ENCODE peak calls at places on chromosome 21, in nine cellular contexts. D is M059J; O is activated naive CD8-positive, alpha-beta T cell treated with anti-CD3 and anti-CD28 coated beads, Interleukin-2, amount 50 U/mL, for 24 hours; A is HEK293T; E is endothelial cell; B is aorta; G is Right ventricle myocardium superior; X is GM12865; Z is NCI-H69. N is an unnamed sample.

GRCh38 chr21:31372176-31372765 is 28.2 kb upstream of the TIAM1 start:
- DNase-seq in O (no peak), X (no peak), G (no peak), B (no peak), D (peak; percentile 42), A (no peak), E (no peak), Z (no peak), N (no peak)

GRCh38 chr21:29718081-29718815 is 221.5 kb downstream of the GRIK1 start:
- DNase-seq in E (no peak), D (peak; percentile 7), A (no peak), O (no peak), B (no peak), Z (no peak), X (no peak), G (no peak), N (no peak)

GRCh38 chr21:45153358-45154318 is 79.3 kb downstream of the ADARB1 start:
- DNase-seq in G (no peak), E (no peak), A (no peak), X (no peak), O (no peak), Z (no peak), D (no peak), B (peak; percentile 36), N (no peak)

GRCh38 chr21:15080504-15080903 is 15.7 kb upstream of the NRIP1 start:
- DNase-seq in B (no peak), G (no peak), O (no peak), X (no peak), A (no peak), D (no peak), Z (no peak), E (no peak), N (no peak)

GRCh38 chr21:44383216-44383615 is 29.8 kb downstream of the TRPM2 start:
- DNase-seq in X (no peak), A (no peak), B (peak; percentile 30), D (no peak), O (no peak), G (no peak), E (no peak), Z (no peak), N (no peak)

GRCh38 chr21:25639922-25640670 is 1.0 kb downstream of the JAM2 start:
- DNase-seq in G (peak; percentile 50), O (peak; percentile 20), X (peak; percentile 16), A (peak; percentile 56), Z (peak; percentile 65), D (peak; percentile 24), B (peak; percentile 50), E (peak; percentile 39), N (peak; percentile 38)

GRCh38 chr21:37208056-37208705 is 59.0 kb downstream of the VPS26C start:
- DNase-seq in X (peak; percentile 91), A (no peak), B (peak; percentile 92), G (peak; percentile 89), D (peak; percentile 53), E (no peak), Z (no peak), O (peak; percentile 50), N (peak; percentile 79)

GRCh38 chr21:35273331-35273730 is 224.2 kb upstream of the RUNX1 start:
- DNase-seq in A (no peak), O (no peak), E (no peak), G (no peak), Z (peak; percentile 32), X (no peak), D (no peak), B (no peak), N (no peak)

GRCh38 chr21:38266732-38267131 is 9.9 kb downstream of the KCNJ15 start:
- DNase-seq in G (no peak), B (no peak), A (no peak), E (no peak), D (peak; percentile 76), Z (no peak), X (no peak), O (no peak), N (no peak)

GRCh38 chr21:33198346-33199135 is 31.2 kb upstream of the IFNAR2 start:
- DNase-seq in X (no peak), O (no peak), B (peak; percentile 79), A (no peak), Z (no peak), D (peak; percentile 61), E (no peak), G (peak; percentile 75), N (peak; percentile 58)

GRCh38 chr21:41895643-41896493 is 16.7 kb upstream of the PRDM15 start:
- DNase-seq in B (no peak), A (no peak), O (peak; percentile 43), G (no peak), X (peak; percentile 48), Z (no peak), D (no peak), E (no peak), N (no peak)

GRCh38 chr21:33238565-33239255 is 9.0 kb downstream of the IFNAR2 start:
- DNase-seq in X (peak; percentile 89), O (no peak), Z (no peak), B (no peak), A (no peak), E (no peak), D (peak; percentile 61), G (no peak), N (no peak)

GRCh38 chr21:41425954-41426655 is at the start of gene MX1:
- DNase-seq in E (peak; percentile 24), X (peak; percentile 97), B (peak; percentile 83), G (peak; percentile 90), Z (peak; percentile 26), O (peak; percentile 82), A (no peak), D (peak; percentile 91), N (peak; percentile 81)

GRCh38 chr21:35627462-35627861 is 432.9 kb downstream of the SETD4 start:
- DNase-seq in D (no peak), B (no peak), O (no peak), G (no peak), X (no peak), E (no peak), A (no peak), Z (no peak), N (no peak)

GRCh38 chr21:28938726-28939125 is 54.0 kb downstream of the LTN1 start:
- DNase-seq in E (no peak), G (no peak), X (no peak), A (no peak), B (no peak), D (no peak), Z (no peak), O (no peak), N (no peak)

GRCh38 chr21:46555678-46556077 is 49.2 kb downstream of the S100B start:
- DNase-seq in Z (no peak), X (no peak), O (no peak), B (no peak), A (no peak), E (no peak), D (no peak), G (no peak), N (no peak)

GRCh38 chr21:35664683-35665082 is 395.6 kb downstream of the SETD4 start:
- DNase-seq in D (peak; percentile 97), O (no peak), G (no peak), E (no peak), B (no peak), X (peak; percentile 18), Z (no peak), A (no peak), N (no peak)

GRCh38 chr21:37074546-37074945 is 1.5 kb downstream of the TTC3 start:
- DNase-seq in O (no peak), D (no peak), Z (peak; percentile 64), A (no peak), B (no peak), G (no peak), E (no peak), X (no peak), N (no peak)

GRCh38 chr21:38475519-38475918 is 22.8 kb downstream of the ERG start:
- DNase-seq in A (no peak), G (no peak), O (no peak), X (no peak), E (no peak), Z (no peak), B (no peak), D (no peak), N (no peak)

GRCh38 chr21:45149021-45149420 is 74.6 kb downstream of the ADARB1 start:
- DNase-seq in E (no peak), X (no peak), D (no peak), G (no peak), B (no peak), A (no peak), O (no peak), Z (no peak), N (no peak)

GRCh38 chr21:18705971-18706370 is 302.4 kb upstream of the TMPRSS15 start:
- DNase-seq in E (no peak), B (no peak), G (no peak), Z (no peak), O (no peak), X (no peak), A (no peak), D (no peak), N (no peak)

GRCh38 chr21:43585924-43586411 is 73.3 kb downstream of the HSF2BP start:
- DNase-seq in G (no peak), A (no peak), E (peak; percentile 49), Z (no peak), O (no peak), D (peak; percentile 100), B (peak; percentile 63), X (no peak), N (no peak)

GRCh38 chr21:33924766-33925100 is 9.1 kb upstream of the ATP5PO start:
- DNase-seq in A (no peak), E (no peak), X (no peak), B (no peak), G (no peak), O (no peak), Z (peak; percentile 62), D (peak; percentile 21), N (no peak)

GRCh38 chr21:28884481-28884880 is 108.2 kb downstream of the LTN1 start:
- DNase-seq in G (no peak), E (no peak), O (peak; percentile 4), B (no peak), Z (peak; percentile 48), A (no peak), X (peak; percentile 30), D (peak; percentile 13), N (no peak)

GRCh38 chr21:39452965-39453332 is 1.2 kb downstream of the SH3BGR start:
- DNase-seq in E (no peak), B (no peak), G (no peak), X (no peak), D (no peak), O (no peak), A (no peak), Z (no peak), N (no peak)

GRCh38 chr21:16409341-16409740 is 679.6 kb downstream of the USP25 start:
- DNase-seq in D (peak; percentile 85), X (no peak), Z (no peak), A (no peak), G (no peak), E (no peak), O (no peak), B (no peak), N (no peak)

GRCh38 chr21:25385912-25386474 is 221.3 kb downstream of the MRPL39 start:
- DNase-seq in G (no peak), D (peak; percentile 78), E (peak; percentile 12), O (no peak), B (no peak), X (peak; percentile 67), Z (peak; percentile 76), A (peak; percentile 54), N (no peak)

GRCh38 chr21:18970416-18970815 is 566.8 kb upstream of the TMPRSS15 start:
- DNase-seq in X (no peak), O (no peak), D (no peak), B (no peak), G (no peak), Z (no peak), E (no peak), A (no peak), N (no peak)

GRCh38 chr21:35142036-35142825 is 93.1 kb upstream of the RUNX1 start:
- DNase-seq in B (no peak), A (no peak), D (peak; percentile 84), G (no peak), E (no peak), O (no peak), Z (no peak), X (no peak), N (no peak)

N was measured in left ventricle myocardium inferior.